ENCODE peak calls at places on chromosomes 12 and 14, in seven cellular contexts. F is naive thymus-derived CD4-positive, alpha-beta T cell; I is aorta; P is PC-3; U is suprapubic skin; M is neural progenitor cell; H is left ventricle myocardium inferior. Y is an unnamed sample.

GRCh38 chr12:90576707-90577106 is 378.3 kb downstream of the CCER1 start:
- DNase-seq in U (no peak), I (no peak), M (no peak), F (no peak), H (no peak), P (no peak), Y (no peak)

GRCh38 chr14:21047378-21047781 is 5.2 kb downstream of the RNASE7 start:
- DNase-seq in I (no peak), M (no peak), P (no peak), F (no peak), H (no peak), U (no peak), Y (no peak)

GRCh38 chr14:103434868-103435442 is 49.7 kb downstream of the MARK3 start:
- DNase-seq in F (no peak), H (no peak), U (no peak), P (peak), M (no peak), I (no peak), Y (no peak)

GRCh38 chr14:28609228-28609828 is 157.3 kb upstream of the FOXG1 start:
- DNase-seq in H (no peak), F (no peak), U (no peak), I (no peak), M (peak), P (peak), Y (no peak)

GRCh38 chr12:108826807-108827721 is 30.3 kb downstream of the SSH1 start:
- DNase-seq in U (no peak), P (no peak), F (no peak), I (no peak), H (peak), M (no peak), Y (no peak)

GRCh38 chr12:18895946-18896345 is 158.0 kb downstream of the CAPZA3 start:
- DNase-seq in U (no peak), H (peak), I (no peak), P (no peak), F (no peak), M (peak), Y (no peak)

GRCh38 chr12:7093892-7094291 is 1.6 kb upstream of the C1R start:
- DNase-seq in U (peak), H (no peak), P (no peak), M (no peak), F (no peak), I (no peak), Y (no peak)

GRCh38 chr14:55097894-55098560 is 31.0 kb upstream of the LGALS3 start:
- DNase-seq in F (peak), I (peak), M (no peak), U (no peak), H (no peak), P (peak), Y (no peak)

GRCh38 chr12:65495233-65495632 is 216.8 kb downstream of the MSRB3 start:
- DNase-seq in F (no peak), I (no peak), H (no peak), U (no peak), M (no peak), P (peak), Y (no peak)

GRCh38 chr12:15650399-15651128 is 138.6 kb downstream of the EPS8 start:
- DNase-seq in H (no peak), U (no peak), M (peak), F (no peak), P (no peak), I (no peak), Y (no peak)

GRCh38 chr12:111359231-111359913 is 9.5 kb downstream of the PHETA1 start:
- DNase-seq in U (no peak), H (no peak), P (no peak), I (peak), F (peak), M (no peak), Y (no peak)

GRCh38 chr14:45238988-45239387 is 14.0 kb downstream of the MIS18BP1 start:
- DNase-seq in F (no peak), U (no peak), M (no peak), P (no peak), I (no peak), H (no peak), Y (no peak)

GRCh38 chr12:84599539-84599938 is 313.1 kb downstream of the SLC6A15 start:
- DNase-seq in M (no peak), U (no peak), P (peak), H (no peak), I (no peak), F (no peak), Y (peak)

GRCh38 chr14:78700236-78700635 is 530.1 kb downstream of the NRXN3 start:
- DNase-seq in I (no peak), M (no peak), F (no peak), H (no peak), P (peak), U (no peak), Y (no peak)

GRCh38 chr14:37129047-37129446 is 43.4 kb downstream of the SLC25A21 start:
- DNase-seq in F (no peak), M (no peak), H (no peak), I (no peak), P (peak), U (no peak), Y (no peak)

GRCh38 chr12:19529933-19530630 is 90.8 kb downstream of the AEBP2 start:
- DNase-seq in P (peak), H (no peak), F (no peak), M (no peak), U (no peak), I (no peak), Y (no peak)

GRCh38 chr14:67623114-67623513 is 3.4 kb downstream of the ARG2 start:
- DNase-seq in U (no peak), P (peak), I (no peak), M (no peak), H (no peak), F (no peak), Y (peak)

GRCh38 chr14:79018846-79019245 is 848.7 kb downstream of the NRXN3 start:
- DNase-seq in M (no peak), H (no peak), F (no peak), I (no peak), P (peak), U (no peak), Y (no peak)

GRCh38 chr12:4120316-4120920 is 153.1 kb upstream of the CCND2 start:
- DNase-seq in U (no peak), H (no peak), I (no peak), P (no peak), F (no peak), M (no peak), Y (no peak)

GRCh38 chr12:52188658-52189057 is 3.2 kb downstream of the KRT80 start:
- DNase-seq in P (no peak), H (no peak), U (no peak), F (no peak), I (no peak), M (no peak), Y (no peak)

GRCh38 chr12:97482153-97482693 is 19.6 kb downstream of the RMST start:
- DNase-seq in F (no peak), H (no peak), I (no peak), U (no peak), P (no peak), M (no peak), Y (no peak)

GRCh38 chr14:67187826-67188225 is 1.4 kb upstream of the GARIN2 start:
- DNase-seq in F (no peak), H (no peak), U (no peak), M (no peak), P (peak), I (no peak), Y (peak)

GRCh38 chr12:92349635-92350034 is 204.0 kb upstream of the BTG1 start:
- DNase-seq in P (no peak), F (no peak), I (no peak), M (no peak), U (no peak), H (no peak), Y (no peak)

GRCh38 chr14:68506645-68507405 is 286.0 kb downstream of the ZFP36L1 start:
- DNase-seq in U (no peak), H (no peak), F (no peak), P (peak), I (no peak), M (no peak), Y (no peak)

GRCh38 chr14:51394391-51394790 is 154.3 kb downstream of the TMX1 start:
- DNase-seq in U (no peak), P (no peak), H (no peak), F (no peak), I (no peak), M (no peak), Y (no peak)

GRCh38 chr14:90678420-90678819 is 137.8 kb downstream of the TTC7B start:
- DNase-seq in M (no peak), P (no peak), I (no peak), H (no peak), U (no peak), F (no peak), Y (no peak)
- H3K27ac ChIP-seq in M (no peak), P (no peak), I (peak), H (no peak), U (no peak), F (no peak), Y (peak)

GRCh38 chr14:94345344-94346072 is 22.4 kb upstream of the SERPINA6 start:
- DNase-seq in U (no peak), H (no peak), P (peak), M (no peak), F (no peak), I (no peak), Y (peak)

GRCh38 chr14:94349276-94349675 is 26.1 kb upstream of the SERPINA6 start:
- DNase-seq in U (no peak), P (no peak), I (no peak), F (no peak), H (no peak), M (no peak), Y (no peak)

GRCh38 chr14:94348836-94349235 is 25.7 kb upstream of the SERPINA6 start:
- DNase-seq in M (no peak), P (no peak), I (no peak), F (no peak), H (no peak), U (no peak), Y (no peak)

GRCh38 chr14:94344389-94344788 is 21.3 kb upstream of the SERPINA6 start:
- DNase-seq in M (no peak), U (no peak), P (no peak), H (no peak), I (no peak), F (no peak), Y (no peak)

GRCh38 chr14:94346841-94347240 is 23.7 kb upstream of the SERPINA6 start:
- DNase-seq in F (no peak), M (no peak), I (no peak), P (no peak), U (no peak), H (no peak), Y (no peak)
- H3K27ac ChIP-seq in F (no peak), M (no peak), I (no peak), P (peak), U (no peak), H (no peak), Y (no peak)

GRCh38 chr14:100363053-100363452 is 39.9 kb downstream of the SLC25A47 start:
- DNase-seq in U (no peak), F (no peak), I (no peak), P (no peak), M (no peak), H (no peak), Y (no peak)

GRCh38 chr14:100359881-100360280 is 36.7 kb downstream of the SLC25A47 start:
- DNase-seq in M (no peak), U (no peak), P (no peak), I (no peak), F (no peak), H (no peak), Y (no peak)

GRCh38 chr14:100361626-100362025 is 38.5 kb downstream of the SLC25A47 start:
- DNase-seq in I (no peak), F (no peak), H (no peak), U (no peak), P (no peak), M (no peak), Y (no peak)

GRCh38 chr14:100364403-100364802 is 41.3 kb downstream of the SLC25A47 start:
- DNase-seq in I (no peak), F (no peak), H (no peak), M (no peak), P (no peak), U (no peak), Y (no peak)

GRCh38 chr14:100362311-100362927 is 39.3 kb downstream of the SLC25A47 start:
- DNase-seq in F (no peak), U (no peak), P (no peak), I (no peak), M (peak), H (no peak), Y (no peak)
- H3K27ac ChIP-seq in F (no peak), U (no peak), P (no peak), I (no peak), M (no peak), H (peak), Y (no peak)

DNA sequence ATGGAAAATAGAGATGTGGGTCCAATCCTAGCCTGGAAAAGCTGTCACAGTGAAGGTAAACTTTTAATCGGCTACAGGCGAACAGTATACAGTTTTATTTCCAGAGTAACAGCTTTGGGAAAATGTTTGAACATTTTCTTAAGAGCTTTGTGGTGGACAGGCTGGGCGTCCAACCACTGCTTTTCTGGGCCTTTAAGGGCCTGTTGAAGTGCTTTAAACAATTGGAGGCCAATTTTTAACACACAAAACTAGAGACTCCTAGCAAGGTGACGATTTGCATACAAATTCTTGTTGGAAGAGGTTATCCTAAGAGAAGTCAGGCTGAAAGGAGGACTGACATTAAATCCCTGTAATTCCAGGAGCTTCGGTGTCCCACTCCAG is 27.0 kb downstream of the BCL11B start:
- DNase-seq in I (no peak), U (no peak), H (no peak), F (no peak), M (no peak), P (no peak), Y (no peak)
- H3K27ac ChIP-seq in I (no peak), U (peak), H (no peak), F (peak), M (no peak), P (no peak), Y (peak)

GRCh38 chr12:47812797-47813490 is 6.8 kb downstream of the HDAC7 start:
- DNase-seq in I (peak), F (peak), U (peak), M (peak), P (peak), H (peak), Y (no peak)

GRCh38 chr12:47811581-47812484 is 7.9 kb downstream of the HDAC7 start:
- DNase-seq in M (no peak), F (no peak), H (peak), U (no peak), P (no peak), I (peak), Y (no peak)

GRCh38 chr12:47814539-47815170 is 5.0 kb downstream of the HDAC7 start:
- DNase-seq in H (no peak), F (no peak), P (no peak), I (peak), M (no peak), U (no peak), Y (no peak)

GRCh38 chr12:47811070-47811391 is 8.7 kb downstream of the HDAC7 start:
- DNase-seq in I (no peak), F (no peak), U (no peak), H (no peak), P (no peak), M (no peak), Y (no peak)

DNA sequence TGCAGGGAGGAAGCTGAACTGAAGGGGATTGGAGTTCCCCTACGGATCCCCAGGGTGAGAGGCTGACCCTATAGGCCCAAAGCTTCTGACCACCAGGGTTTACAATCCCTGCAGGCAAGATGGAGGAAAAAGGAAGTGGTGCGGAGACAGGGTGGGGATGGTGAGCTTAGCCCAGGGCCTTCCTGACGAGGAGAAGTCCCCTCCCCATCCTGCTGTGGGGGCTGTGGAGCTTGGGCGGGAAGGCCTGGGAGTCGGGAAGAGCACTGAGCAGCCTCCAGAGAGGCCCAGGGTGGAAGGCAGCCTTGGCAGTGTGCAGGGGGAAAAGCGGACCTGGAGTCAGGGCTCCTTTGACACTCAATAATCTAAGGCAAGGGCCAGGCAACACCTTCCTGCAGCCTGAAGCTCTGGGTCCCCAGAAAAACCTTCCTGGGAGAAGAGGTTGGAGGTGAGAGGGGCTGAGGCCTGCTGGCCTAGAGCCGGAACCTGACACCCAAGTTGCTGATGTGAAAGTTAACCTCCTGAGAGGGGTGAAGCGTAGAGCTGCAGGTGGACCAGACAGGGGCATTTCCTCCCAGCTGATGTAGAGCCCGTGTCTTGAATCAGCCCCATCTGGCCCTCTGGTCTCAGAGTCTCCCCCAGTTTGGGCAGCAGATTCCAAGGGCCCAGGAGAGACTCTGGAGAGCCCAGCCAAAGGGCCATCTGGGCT is 6.1 kb downstream of the HDAC7 start:
- DNase-seq in H (no peak), U (no peak), I (peak), M (peak), F (no peak), P (no peak), Y (no peak)
- H3K27ac ChIP-seq in H (peak), U (peak), I (peak), M (peak), F (peak), P (peak), Y (peak)

GRCh38 chr14:96105089-96105920 is 66.1 kb downstream of the C14orf132 start:
- DNase-seq in I (no peak), H (no peak), F (no peak), M (no peak), P (no peak), U (peak), Y (no peak)
- H3K27ac ChIP-seq in I (no peak), H (peak), F (no peak), M (no peak), P (no peak), U (peak), Y (peak)

DNA sequence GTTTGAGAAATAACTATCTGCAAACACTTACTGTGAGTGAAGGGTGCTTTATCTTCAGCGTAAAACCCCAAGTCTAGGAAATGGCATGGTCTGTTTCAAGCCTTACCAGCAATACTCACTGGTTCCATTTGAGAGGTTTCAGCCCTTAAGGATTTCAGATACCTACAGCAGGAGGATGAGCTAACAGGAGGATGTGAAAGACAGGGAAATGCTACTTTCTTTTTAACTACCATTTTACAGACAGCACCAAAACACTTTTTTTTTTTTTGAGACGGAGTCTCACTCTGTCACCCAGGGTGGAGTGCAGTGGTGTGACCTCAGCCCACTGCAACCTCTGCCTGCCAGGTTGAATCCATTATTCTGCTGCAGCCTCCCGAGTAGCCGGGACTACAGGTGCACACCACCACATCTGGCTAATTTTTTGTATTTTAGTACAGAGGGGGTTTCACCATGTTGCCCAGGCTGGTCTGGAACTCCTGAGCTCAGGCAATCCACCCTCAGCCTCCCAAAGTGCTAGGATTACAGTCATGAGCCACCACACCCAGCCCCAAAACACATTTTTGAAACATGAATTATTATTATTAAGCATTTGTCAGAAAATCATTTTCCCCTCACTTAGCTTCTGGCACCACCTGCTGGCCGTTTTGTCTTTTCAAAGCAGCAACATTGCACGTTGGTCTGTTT is 4.6 kb downstream of the MTRFR start:
- DNase-seq in M (peak), I (peak), U (peak), F (peak), H (peak), P (peak), Y (no peak)
- H3K27ac ChIP-seq in M (no peak), I (no peak), U (no peak), F (peak), H (peak), P (no peak), Y (peak)

GRCh38 chr12:57894577-57895292 is 46.6 kb upstream of the ATP23 start:
- DNase-seq in H (no peak), I (no peak), U (no peak), P (no peak), M (no peak), F (no peak), Y (no peak)

GRCh38 chr12:57891639-57892228 is 45.2 kb upstream of the CTDSP2 start:
- DNase-seq in M (no peak), U (peak), I (no peak), P (no peak), H (no peak), F (no peak), Y (no peak)

GRCh38 chr12:57893460-57894353 is 47.2 kb upstream of the CTDSP2 start:
- DNase-seq in P (no peak), I (peak), H (peak), M (peak), U (peak), F (no peak), Y (no peak)

GRCh38 chr12:57890191-57891120 is 43.9 kb upstream of the CTDSP2 start:
- DNase-seq in P (peak), I (no peak), M (no peak), F (no peak), U (peak), H (no peak), Y (peak)

DNA sequence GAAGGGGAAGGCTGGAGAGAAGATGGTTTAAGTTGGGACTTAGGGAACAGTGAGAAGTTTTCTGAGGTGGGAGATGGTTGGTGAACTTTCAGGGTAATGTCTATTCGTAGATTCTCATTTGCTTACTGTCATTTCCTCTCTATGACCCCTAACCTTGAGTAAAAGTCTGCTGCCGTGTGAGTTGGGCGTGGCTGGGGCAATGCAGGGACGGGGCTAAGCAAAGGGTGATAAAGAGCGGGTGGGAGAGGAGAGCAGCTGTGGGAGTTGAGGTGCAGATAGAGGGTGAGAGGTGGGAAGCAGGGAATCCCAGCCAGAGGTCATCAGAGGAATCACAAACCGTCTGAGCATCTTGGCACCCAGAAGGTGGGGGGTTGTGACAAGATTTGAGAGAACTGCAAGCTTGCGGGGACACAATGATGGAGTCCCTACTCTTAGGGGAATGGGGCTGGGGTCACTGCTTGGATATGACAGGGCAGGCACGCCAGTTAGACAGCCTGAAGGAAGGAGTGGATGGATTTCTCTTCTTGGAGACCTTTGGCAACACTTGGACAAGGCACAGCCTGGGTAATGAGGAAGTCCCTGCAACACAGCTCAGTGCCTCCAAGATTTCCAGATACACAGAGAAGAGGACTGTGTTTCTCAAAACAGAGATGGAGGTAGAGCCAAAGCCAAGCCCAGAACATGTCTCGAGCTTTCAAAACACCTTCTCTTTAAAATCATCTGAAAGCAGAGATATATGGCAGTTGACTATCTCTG is 45.9 kb upstream of the CTDSP2 start:
- DNase-seq in P (no peak), U (peak), H (no peak), F (no peak), I (no peak), M (no peak), Y (no peak)
- H3K27ac ChIP-seq in P (no peak), U (peak), H (peak), F (no peak), I (peak), M (no peak), Y (no peak)

GRCh38 chr14:64806202-64806861 is 73.4 kb downstream of the SPTB start:
- DNase-seq in U (peak), F (no peak), M (no peak), I (peak), H (no peak), P (peak), Y (peak)
- H3K27ac ChIP-seq in U (no peak), F (no peak), M (no peak), I (peak), H (peak), P (peak), Y (peak)